ENCODE peak calls at places on chromosomes 13 and 19, in seven cellular contexts. B, I, Q, L, N, P and R are unnamed samples.

GRCh38 chr13:43377955-43378354 is 354.6 kb downstream of the DNAJC15 start:
- DNase-seq in L (no peak), Q (no peak), N (no peak), I (no peak), B (no peak), P (no peak), R (no peak)

GRCh38 chr19:13841339-13842293 is 35.3 kb upstream of the NANOS3 start:
- DNase-seq in I (peak), N (no peak), L (no peak), P (no peak), B (no peak), Q (no peak), R (peak)

GRCh38 chr19:47573076-47574026 is at the start of gene ZNF541:
- DNase-seq in L (no peak), P (peak), I (peak), N (peak), Q (peak), B (no peak), R (no peak)

GRCh38 chr19:19514881-19515763 is at the start of gene TSSK6:
- DNase-seq in N (no peak), B (no peak), Q (no peak), I (no peak), P (no peak), L (peak), R (no peak)

GRCh38 chr13:106143930-106144709 is 391.3 kb downstream of the EFNB2 start:
- DNase-seq in P (no peak), Q (no peak), B (no peak), I (no peak), N (no peak), L (no peak), R (no peak)

GRCh38 chr19:16375936-16376185 is 51.2 kb downstream of the KLF2 start:
- DNase-seq in L (no peak), P (no peak), Q (no peak), B (no peak), N (no peak), I (no peak), R (no peak)

GRCh38 chr13:110912651-110913051 is 2.2 kb downstream of the ANKRD10 start:
- DNase-seq in N (peak), L (no peak), B (peak), Q (no peak), P (no peak), I (no peak), R (peak)

GRCh38 chr19:44658069-44658727 is 13.1 kb upstream of the CEACAM19 start:
- DNase-seq in N (no peak), B (no peak), L (no peak), P (no peak), I (no peak), Q (no peak), R (peak)

GRCh38 chr19:34459614-34460013 is 21.9 kb upstream of the WTIP start:
- DNase-seq in Q (no peak), N (no peak), P (no peak), I (no peak), B (no peak), L (no peak), R (no peak)

GRCh38 chr13:27662738-27663470 is 41.2 kb downstream of the POLR1D start:
- DNase-seq in L (peak), N (no peak), I (no peak), B (no peak), P (no peak), Q (no peak), R (no peak)